ENCODE peak calls at places on chromosomes 3 and 15, in eight cellular contexts. M is upper lobe of left lung, L is ovary, V is mammary epithelial cell, F is kidney epithelial cell, C is lung, G is fibroblast of mammary gland, Y is AG04449. H is an unnamed sample.

GRCh38 chr3:31533169-31533870 is 595 bp downstream of the STT3B start:
- DNase-seq in F (no peak), L (peak), C (peak), Y (no peak), M (peak), V (peak), G (no peak), H (no peak)

GRCh38 chr3:22731901-22732300 is 471.2 kb upstream of the UBE2E2 start:
- DNase-seq in G (no peak), V (peak), Y (no peak), C (no peak), L (no peak), M (no peak), F (no peak), H (no peak)

GRCh38 chr15:39320886-39321285 is 260.0 kb upstream of the THBS1 start:
- DNase-seq in G (no peak), V (no peak), C (no peak), L (no peak), M (no peak), Y (no peak), F (no peak), H (no peak)

GRCh38 chr3:110246796-110247369 is 824.7 kb upstream of the NECTIN3 start:
- DNase-seq in Y (no peak), L (no peak), F (no peak), G (peak), C (no peak), M (no peak), V (no peak), H (no peak)

GRCh38 chr3:52892625-52893311 is 4.6 kb downstream of the STIMATE start:
- DNase-seq in L (no peak), M (no peak), G (peak), C (no peak), V (no peak), F (no peak), Y (no peak), H (no peak)

GRCh38 chr3:184808021-184808420 is 3.9 kb upstream of the VPS8 start:
- DNase-seq in F (no peak), M (peak), Y (no peak), C (no peak), V (no peak), G (no peak), L (no peak), H (no peak)

GRCh38 chr3:136194409-136195257 is 1.5 kb downstream of the MSL2 start:
- DNase-seq in M (no peak), L (peak), G (no peak), C (peak), F (no peak), V (peak), Y (no peak), H (no peak)

GRCh38 chr15:90595760-90596155 is 66.0 kb downstream of the CRTC3 start:
- DNase-seq in G (no peak), F (no peak), M (peak), Y (no peak), V (no peak), C (no peak), L (no peak), H (no peak)

GRCh38 chr3:85576091-85576690 is 617.4 kb downstream of the CADM2 start:
- DNase-seq in L (no peak), M (no peak), C (peak), F (no peak), G (peak), V (peak), Y (peak), H (no peak)

GRCh38 chr15:100852630-100853029 is 27.0 kb upstream of the ALDH1A3 start:
- DNase-seq in F (no peak), G (no peak), L (no peak), C (no peak), M (no peak), V (no peak), Y (no peak), H (no peak)

GRCh38 chr3:101846709-101847108 is 2.6 kb upstream of the NFKBIZ start:
- DNase-seq in G (no peak), C (no peak), L (no peak), Y (no peak), V (no peak), M (no peak), F (no peak), H (no peak)

GRCh38 chr3:87771338-87772059 is 287.3 kb downstream of the CGGBP1 start:
- DNase-seq in M (no peak), L (no peak), C (peak), V (peak), G (peak), F (no peak), Y (no peak), H (no peak)

GRCh38 chr3:39637807-39638206 is 170.3 kb downstream of the MOBP start:
- DNase-seq in C (no peak), Y (no peak), F (peak), V (peak), M (no peak), L (no peak), G (peak), H (peak)

GRCh38 chr15:42890161-42890913 is 30.2 kb downstream of the TTBK2 start:
- DNase-seq in V (peak), G (peak), C (no peak), Y (peak), L (no peak), F (peak), M (no peak), H (peak)

GRCh38 chr3:5275529-5275928 is 88.0 kb downstream of the EDEM1 start:
- DNase-seq in F (no peak), G (peak), L (no peak), Y (peak), V (no peak), M (no peak), C (no peak), H (no peak)

GRCh38 chr15:52924641-52925040 is 134.5 kb upstream of the ONECUT1 start:
- DNase-seq in V (no peak), L (no peak), Y (no peak), F (no peak), M (peak), C (no peak), G (no peak), H (no peak)

GRCh38 chr3:185308126-185308754 is 54.4 kb upstream of the EHHADH start:
- DNase-seq in L (no peak), G (peak), Y (no peak), F (no peak), C (peak), M (no peak), V (peak), H (no peak)

GRCh38 chr15:39946862-39947261 is 12.9 kb downstream of the EIF2AK4 start:
- DNase-seq in L (no peak), C (no peak), V (no peak), M (no peak), G (peak), F (no peak), Y (no peak), H (no peak)

GRCh38 chr3:196268270-196269163 is 19.0 kb downstream of the PCYT1A start:
- DNase-seq in F (no peak), L (no peak), V (peak), Y (no peak), G (peak), C (no peak), M (no peak), H (no peak)

GRCh38 chr3:35296533-35296932 is 342.8 kb upstream of the ARPP21 start:
- DNase-seq in Y (no peak), L (no peak), V (no peak), C (no peak), F (no peak), M (no peak), G (no peak), H (no peak)

GRCh38 chr3:112000971-112001370 is 2.2 kb downstream of the TAGLN3 start:
- DNase-seq in Y (no peak), V (no peak), F (no peak), C (no peak), M (no peak), L (no peak), G (no peak), H (no peak)

GRCh38 chr3:10281951-10282350 is 10.8 kb downstream of the GHRL start:
- DNase-seq in G (peak), Y (no peak), L (no peak), V (no peak), F (no peak), M (no peak), C (no peak), H (no peak)

GRCh38 chr3:132788299-132788698 is 66.1 kb upstream of the NPHP3 start:
- DNase-seq in Y (no peak), C (no peak), F (peak), V (peak), L (peak), M (no peak), G (peak), H (peak)

GRCh38 chr3:179546814-179547241 is 15.9 kb upstream of the ACTL6A start:
- DNase-seq in F (no peak), L (no peak), C (no peak), Y (no peak), M (no peak), V (peak), G (no peak), H (no peak)

GRCh38 chr3:38556640-38557358 is 60.7 kb downstream of the EXOG start:
- DNase-seq in C (no peak), L (no peak), G (no peak), V (no peak), M (no peak), F (no peak), Y (no peak), H (no peak)

GRCh38 chr15:91853501-91853967 is at the start of gene SLCO3A1:
- DNase-seq in C (peak), V (peak), L (peak), M (peak), F (no peak), G (peak), Y (no peak), H (no peak)

GRCh38 chr3:194215392-194215791 is 79.4 kb downstream of the HES1 start:
- DNase-seq in F (no peak), L (no peak), G (no peak), C (no peak), M (no peak), Y (no peak), V (no peak), H (no peak)

GRCh38 chr15:31869640-31870335 is 160.5 kb upstream of the CHRNA7 start:
- DNase-seq in L (no peak), Y (no peak), M (peak), F (no peak), G (peak), C (no peak), V (no peak), H (no peak)

GRCh38 chr15:89444855-89445254 is 51.5 kb downstream of the RHCG start:
- DNase-seq in V (no peak), Y (no peak), L (no peak), C (no peak), G (no peak), M (no peak), F (no peak), H (no peak)

GRCh38 chr15:89441295-89441762 is 55.1 kb downstream of the RHCG start:
- DNase-seq in Y (no peak), G (no peak), M (no peak), L (no peak), V (no peak), C (no peak), F (no peak), H (no peak)

GRCh38 chr15:89444241-89444797 is 52.1 kb downstream of the RHCG start:
- DNase-seq in F (no peak), V (no peak), M (no peak), G (no peak), C (no peak), Y (no peak), L (no peak), H (no peak)

GRCh38 chr15:89442155-89442554 is 54.2 kb downstream of the RHCG start:
- DNase-seq in F (no peak), G (no peak), V (no peak), Y (no peak), C (no peak), M (no peak), L (no peak), H (no peak)

GRCh38 chr15:89442671-89443307 is 53.6 kb downstream of the RHCG start:
- DNase-seq in C (no peak), M (no peak), V (no peak), Y (no peak), F (no peak), L (no peak), G (peak), H (no peak)
- TF ChIP-seq CTCF in C (no peak), M (peak), V (peak), Y (peak), F (peak), L (no peak), G (peak), H (peak)

GRCh38 chr15:76839173-76839572 is 66.0 kb downstream of the SCAPER start:
- DNase-seq in F (no peak), Y (no peak), C (no peak), G (no peak), M (no peak), V (no peak), L (no peak), H (no peak)

GRCh38 chr15:76840830-76841460 is 64.2 kb downstream of the SCAPER start:
- DNase-seq in M (no peak), L (no peak), G (peak), F (no peak), Y (no peak), V (peak), C (no peak), H (no peak)

GRCh38 chr15:76843269-76843668 is 61.9 kb downstream of the SCAPER start:
- DNase-seq in V (no peak), L (no peak), C (no peak), Y (no peak), M (no peak), F (no peak), G (no peak), H (no peak)

GRCh38 chr15:76837474-76837873 is 67.7 kb downstream of the SCAPER start:
- DNase-seq in G (no peak), V (no peak), L (no peak), F (no peak), M (no peak), Y (no peak), C (no peak), H (no peak)
- H3K4me3 ChIP-seq in G (no peak), V (no peak), L (no peak), F (no peak), M (no peak), Y (no peak), C (no peak), H (no peak)

DNA sequence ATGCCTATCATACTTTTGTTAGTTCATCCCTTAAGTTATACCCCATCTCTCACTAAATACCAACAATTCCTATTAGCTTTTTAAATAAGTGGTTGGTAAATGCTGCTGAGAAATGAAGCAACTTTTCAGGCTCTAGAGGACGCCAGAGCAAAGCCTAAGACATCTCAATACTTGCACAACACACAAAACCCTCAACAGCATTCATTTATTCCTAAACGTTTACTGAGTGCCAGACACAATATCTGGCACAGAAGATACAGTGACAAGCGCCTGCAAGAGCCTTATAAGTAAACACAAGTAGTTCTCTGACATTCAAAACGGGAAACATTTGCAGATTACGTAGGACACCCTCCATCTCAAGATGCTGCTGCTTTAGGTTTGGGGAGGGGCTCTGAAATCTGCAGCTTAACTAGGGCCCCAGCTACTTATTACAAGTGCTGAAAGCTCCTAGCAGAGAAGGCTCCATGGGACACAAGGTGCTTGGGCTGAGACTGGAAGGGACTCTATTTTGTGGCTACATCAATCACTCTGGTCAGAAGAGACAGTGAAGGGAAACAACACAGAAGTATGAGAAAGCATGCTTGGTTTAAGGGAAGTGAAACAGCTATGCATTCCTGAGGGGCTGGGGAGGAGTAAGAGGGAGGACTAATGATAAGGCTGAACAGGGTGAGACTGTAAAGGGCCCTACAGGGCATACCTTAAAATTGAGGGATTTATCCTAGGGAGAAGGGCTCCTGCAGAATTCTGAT is 311.3 kb downstream of the PLCL2 start:
- DNase-seq in C (no peak), L (no peak), F (no peak), Y (no peak), V (no peak), M (no peak), G (peak), H (no peak)
- TF ChIP-seq CTCF in C (no peak), L (no peak), F (no peak), Y (no peak), V (peak), M (no peak), G (no peak), H (no peak)

GRCh38 chr15:99106417-99107220 is 1.7 kb downstream of the SYNM start:
- DNase-seq in M (no peak), L (no peak), G (peak), C (no peak), F (no peak), Y (no peak), V (no peak), H (no peak)

GRCh38 chr15:99103279-99103678 is 1.6 kb upstream of the SYNM start:
- DNase-seq in Y (no peak), V (no peak), M (no peak), F (no peak), G (no peak), L (no peak), C (no peak), H (no peak)

GRCh38 chr15:99104788-99105515 is at the start of gene SYNM:
- DNase-seq in Y (no peak), F (no peak), M (peak), L (peak), C (peak), V (peak), G (peak), H (no peak)

GRCh38 chr15:99102332-99103235 is 2.3 kb upstream of the SYNM start:
- DNase-seq in V (no peak), M (no peak), Y (no peak), C (no peak), L (no peak), G (no peak), F (no peak), H (no peak)

GRCh38 chr15:99105516-99106341 is 849 bp downstream of the SYNM start:
- DNase-seq in L (no peak), F (no peak), V (peak), Y (no peak), C (no peak), M (peak), G (peak), H (no peak)
- H3K4me3 ChIP-seq in L (peak), F (peak), V (peak), Y (peak), C (peak), M (peak), G (peak), H (peak)

DNA sequence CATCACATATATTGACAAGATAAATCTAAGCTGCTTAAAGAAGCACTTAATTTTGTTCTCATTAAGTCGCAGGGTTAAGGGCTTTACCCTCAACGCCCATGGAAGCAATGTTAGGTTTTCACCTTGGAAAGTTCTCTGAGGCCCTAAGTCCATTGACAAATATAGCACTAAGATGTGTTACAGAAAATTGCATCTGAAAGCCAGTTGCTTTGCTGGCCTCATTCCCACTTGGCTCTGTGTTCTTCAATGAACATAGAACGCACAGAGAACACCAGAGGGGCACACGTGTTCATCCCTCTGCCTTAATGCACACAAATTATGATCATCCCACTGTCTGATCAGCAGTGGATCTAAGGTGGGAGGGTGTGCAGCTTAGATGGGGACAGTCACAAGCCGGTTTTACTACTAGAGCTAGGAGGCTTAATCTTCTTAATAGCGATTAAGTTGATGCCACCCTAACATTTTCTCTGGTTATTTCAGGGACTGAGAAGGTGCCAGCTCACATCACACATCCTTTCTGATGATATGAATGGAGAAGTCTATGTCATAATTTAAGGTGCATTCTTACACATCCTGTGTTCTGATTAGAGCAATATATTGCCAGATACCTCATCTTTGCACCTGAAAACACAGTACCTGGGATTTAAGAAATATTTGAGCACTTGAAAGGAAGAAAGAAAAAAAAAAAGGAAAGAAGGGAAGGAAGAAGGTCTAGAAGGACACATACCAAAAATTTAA is 224.4 kb upstream of the ICE2 start:
- DNase-seq in V (no peak), L (no peak), C (no peak), G (no peak), F (no peak), Y (no peak), M (no peak), H (no peak)
- TF ChIP-seq CTCF in V (no peak), L (no peak), C (no peak), G (no peak), F (no peak), Y (no peak), M (no peak), H (no peak)

GRCh38 chr15:72463702-72464101 is 10.4 kb upstream of the ARIH1 start:
- DNase-seq in G (no peak), M (no peak), C (no peak), L (no peak), F (no peak), Y (no peak), V (no peak), H (no peak)

GRCh38 chr15:72460393-72460792 is 13.7 kb upstream of the ARIH1 start:
- DNase-seq in F (no peak), G (no peak), Y (no peak), M (no peak), V (no peak), L (no peak), C (no peak), H (no peak)

GRCh38 chr15:72468103-72468502 is 6.0 kb upstream of the ARIH1 start:
- DNase-seq in C (no peak), Y (no peak), F (no peak), V (no peak), G (no peak), L (no peak), M (no peak), H (no peak)

DNA sequence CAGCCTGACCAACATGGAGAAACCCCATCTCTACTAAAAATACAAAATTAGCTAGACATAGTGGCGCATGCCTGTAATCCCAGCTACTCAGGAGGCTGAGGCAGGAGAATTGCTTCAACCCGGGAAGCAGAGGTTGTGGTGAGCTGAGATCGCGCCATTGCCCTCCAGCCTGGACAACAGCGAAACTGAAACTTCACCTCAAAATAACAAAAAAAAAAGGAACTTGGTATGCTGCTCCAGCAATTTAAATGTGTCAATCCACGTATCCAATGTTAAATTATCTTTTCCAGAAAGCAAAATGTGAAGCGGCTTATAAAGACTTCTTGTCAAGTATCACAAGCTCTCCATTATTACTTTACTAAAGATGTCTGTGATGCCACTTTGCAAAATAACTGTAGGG is 9.9 kb upstream of the ARIH1 start:
- DNase-seq in G (no peak), V (no peak), L (no peak), C (no peak), F (no peak), Y (no peak), M (no peak), H (no peak)
- H3K4me3 ChIP-seq in G (no peak), V (no peak), L (no peak), C (no peak), F (no peak), Y (no peak), M (no peak), H (no peak)

DNA sequence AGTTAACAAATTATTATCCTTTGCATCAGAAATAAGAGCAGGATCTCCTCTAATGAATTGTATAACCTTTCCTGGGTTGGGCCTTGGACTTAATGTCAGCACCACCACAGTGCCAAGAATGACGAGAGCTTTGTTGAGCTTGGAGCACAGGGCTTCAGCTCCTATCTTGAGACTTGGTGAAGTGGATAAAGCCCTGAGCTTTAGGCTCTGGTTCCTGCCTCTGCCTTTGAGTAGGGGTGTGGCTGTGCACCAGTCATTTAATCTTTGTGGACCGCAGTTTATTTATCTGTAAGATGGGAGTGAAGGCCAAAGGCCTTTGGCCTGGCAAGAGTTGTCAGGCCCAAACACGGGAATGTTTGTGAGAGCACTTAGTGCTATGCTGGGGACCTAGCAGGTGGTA is 162.2 kb downstream of the VGLL4 start:
- DNase-seq in C (no peak), L (no peak), Y (no peak), G (no peak), M (no peak), F (no peak), V (no peak), H (no peak)
- TF ChIP-seq CTCF in C (no peak), L (no peak), Y (no peak), G (no peak), M (no peak), F (no peak), V (no peak), H (no peak)

H was measured in retinal pigment epithelial cell.